ENCODE peak calls at places on chromosomes 6 and 20, in eight cellular contexts. F, G, Q, K, U, J, O and E are unnamed samples.

GRCh38 chr20:34364013-34364382 is 925 bp downstream of the ITCH start:
- DNase-seq in F (no peak), G (no peak), Q (no peak), K (peak), U (no peak), J (no peak), O (no peak), E (no peak)

GRCh38 chr6:18209539-18210197 is 54.4 kb downstream of the KDM1B start:
- DNase-seq in F (no peak), G (no peak), Q (no peak), K (no peak), U (no peak), J (no peak), O (no peak), E (no peak)

GRCh38 chr6:36969240-36969691 is 14.7 kb downstream of the PI16 start:
- DNase-seq in F (no peak), G (no peak), Q (no peak), K (no peak), U (no peak), J (peak), O (no peak), E (no peak)

GRCh38 chr20:24314053-24314452 is 155.4 kb upstream of the SYNDIG1 start:
- DNase-seq in F (no peak), G (no peak), Q (no peak), K (no peak), U (no peak), J (no peak), O (no peak), E (no peak)

GRCh38 chr6:33856655-33857054 is 52.9 kb upstream of the MLN start:
- DNase-seq in F (peak), G (no peak), Q (no peak), K (no peak), U (no peak), J (no peak), O (no peak), E (no peak)

GRCh38 chr6:142945071-142945445 is at the start of gene HIVEP2:
- DNase-seq in F (peak), G (peak), Q (peak), K (peak), U (no peak), J (peak), O (peak), E (peak)

GRCh38 chr6:130693944-130694343 is 133.3 kb upstream of the SMLR1 start:
- DNase-seq in F (no peak), G (no peak), Q (no peak), K (no peak), U (no peak), J (no peak), O (no peak), E (no peak)

GRCh38 chr6:140736227-140736626 is 1361.8 kb upstream of the CITED2 start:
- DNase-seq in F (no peak), G (no peak), Q (no peak), K (peak), U (peak), J (no peak), O (no peak), E (no peak)

GRCh38 chr6:131782764-131783163 is 25.1 kb upstream of the ENPP1 start:
- DNase-seq in F (no peak), G (no peak), Q (no peak), K (no peak), U (no peak), J (no peak), O (no peak), E (no peak)

GRCh38 chr6:43263314-43264178 is 20.3 kb downstream of the TTBK1 start:
- DNase-seq in F (peak), G (no peak), Q (no peak), K (peak), U (peak), J (peak), O (no peak), E (peak)

GRCh38 chr6:118808794-118809668 is 84.9 kb upstream of the ASF1A start:
- DNase-seq in F (no peak), G (no peak), Q (no peak), K (no peak), U (no peak), J (peak), O (no peak), E (no peak)

GRCh38 chr6:68575765-68576439 is 59.2 kb upstream of the ADGRB3 start:
- DNase-seq in F (no peak), G (no peak), Q (no peak), K (no peak), U (peak), J (peak), O (peak), E (peak)

GRCh38 chr6:106924699-106925523 is 49.6 kb downstream of the CD24 start:
- DNase-seq in F (no peak), G (no peak), Q (no peak), K (no peak), U (no peak), J (no peak), O (no peak), E (no peak)

GRCh38 chr20:5535211-5535756 is 214.9 kb upstream of the SHLD1 start:
- DNase-seq in F (no peak), G (no peak), Q (no peak), K (peak), U (no peak), J (no peak), O (no peak), E (peak)

GRCh38 chr20:31260326-31260932 is 3.0 kb downstream of the DEFB115 start:
- DNase-seq in F (no peak), G (no peak), Q (no peak), K (no peak), U (no peak), J (no peak), O (no peak), E (no peak)

GRCh38 chr6:126672654-126673053 is 332.7 kb downstream of the CENPW start:
- DNase-seq in F (no peak), G (no peak), Q (no peak), K (peak), U (peak), J (no peak), O (no peak), E (no peak)

GRCh38 chr20:35215066-35215956 is 11.2 kb upstream of the MMP24 start:
- DNase-seq in F (no peak), G (no peak), Q (peak), K (peak), U (no peak), J (no peak), O (no peak), E (no peak)